ENCODE peak calls at places on chromosome 21, in four cellular contexts. M is astrocyte, A is pancreas, B is osteoblast. T is an unnamed sample.

GRCh38 chr21:29208044-29208665 is 77.7 kb downstream of the MAP3K7CL start:
- DNase-seq in M (no peak), A (no peak), B (peak; percentile 15), T (no peak)

GRCh38 chr21:25385912-25386474 is 221.3 kb downstream of the MRPL39 start:
- DNase-seq in M (peak; percentile 49), A (peak; percentile 62), B (peak; percentile 66), T (peak; percentile 54)

GRCh38 chr21:43195131-43196021 is 26.6 kb downstream of the CRYAA start:
- DNase-seq in M (no peak), A (peak; percentile 51), B (peak; percentile 78), T (peak; percentile 25)

GRCh38 chr21:26842976-26843911 is 2.0 kb downstream of the ADAMTS1 start:
- DNase-seq in M (peak; percentile 91), A (peak; percentile 90), B (peak; percentile 95), T (no peak)

GRCh38 chr21:29181799-29182470 is 51.5 kb downstream of the MAP3K7CL start:
- DNase-seq in M (peak; percentile 94), A (no peak), B (peak; percentile 74), T (no peak)

GRCh38 chr21:21664871-21665270 is 666.7 kb downstream of the NCAM2 start:
- DNase-seq in M (peak; percentile 13), A (no peak), B (no peak), T (no peak)

GRCh38 chr21:42503711-42504110 is 7.7 kb upstream of the RSPH1 start:
- DNase-seq in M (no peak), A (no peak), B (no peak), T (no peak)

GRCh38 chr21:29656504-29657227 is 283.1 kb downstream of the GRIK1 start:
- DNase-seq in M (peak; percentile 98), A (no peak), B (peak; percentile 82), T (no peak)

GRCh38 chr21:42406201-42406601 is 2.5 kb downstream of the UBASH3A start:
- DNase-seq in M (no peak), A (no peak), B (no peak), T (no peak)

GRCh38 chr21:25855591-25855990 is 120.8 kb downstream of the GABPA start:
- DNase-seq in M (no peak), A (no peak), B (no peak), T (no peak)

GRCh38 chr21:43203523-43204080 is 34.8 kb downstream of the CRYAA start:
- DNase-seq in M (no peak), A (peak; percentile 17), B (peak; percentile 35), T (peak; percentile 4)

GRCh38 chr21:42439284-42440186 is 35.8 kb downstream of the UBASH3A start:
- DNase-seq in M (no peak), A (no peak), B (no peak), T (no peak)

GRCh38 chr21:39663742-39664492 is 51.2 kb downstream of the B3GALT5 start:
- DNase-seq in M (no peak), A (no peak), B (peak; percentile 54), T (no peak)

GRCh38 chr21:42523211-42523610 is 9.6 kb downstream of the SLC37A1 start:
- DNase-seq in M (no peak), A (no peak), B (no peak), T (no peak)

GRCh38 chr21:42313501-42313969 is 1.7 kb downstream of the TFF3 start:
- DNase-seq in M (no peak), A (peak; percentile 60), B (peak; percentile 31), T (no peak)

GRCh38 chr21:42859891-42860230 is 19.5 kb downstream of the WDR4 start:
- DNase-seq in M (no peak), A (no peak), B (peak; percentile 44), T (no peak)

GRCh38 chr21:42453301-42454220 is 42.5 kb downstream of the RSPH1 start:
- DNase-seq in M (no peak), A (no peak), B (no peak), T (no peak)

GRCh38 chr21:20169812-20170576 is 828.2 kb upstream of the NCAM2 start:
- DNase-seq in M (no peak), A (no peak), B (no peak), T (no peak)

GRCh38 chr21:19244502-19245187 is 841.1 kb upstream of the TMPRSS15 start:
- DNase-seq in M (no peak), A (no peak), B (no peak), T (no peak)

GRCh38 chr21:43020771-43021170 is 46.4 kb downstream of the PKNOX1 start:
- DNase-seq in M (no peak), A (no peak), B (no peak), T (no peak)

GRCh38 chr21:16587671-16588379 is 858.0 kb downstream of the USP25 start:
- DNase-seq in M (peak; percentile 64), A (no peak), B (no peak), T (no peak)

GRCh38 chr21:43923391-43923790 is 58.4 kb downstream of the AGPAT3 start:
- DNase-seq in M (no peak), A (no peak), B (no peak), T (no peak)

DNA sequence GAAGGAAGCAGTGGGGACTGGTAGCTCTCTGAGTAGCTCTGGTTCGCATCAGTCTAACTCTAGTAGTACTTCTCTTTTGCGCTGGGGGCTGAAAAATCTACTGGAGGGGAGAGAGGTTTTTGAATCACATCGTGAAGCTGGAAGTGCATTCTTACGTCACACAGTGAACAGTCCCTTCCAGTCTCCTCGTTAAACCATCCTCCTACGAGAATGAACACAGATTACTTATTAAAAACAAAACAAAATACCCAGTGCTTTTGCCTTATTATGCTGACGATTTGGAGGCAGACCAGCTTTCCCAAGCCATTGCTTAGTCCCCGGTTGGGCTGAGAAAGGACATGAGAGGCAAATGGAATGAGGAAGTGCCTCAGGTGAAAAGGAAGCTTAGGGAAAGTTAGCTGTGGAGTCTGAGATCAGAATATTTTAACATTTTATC is 16.1 kb downstream of the HUNK start:
- DNase-seq in M (no peak), A (no peak), B (no peak), T (peak; percentile 54)
- H3K27me3 ChIP-seq in M (no peaks in the 10 kb centered on the region), A (no peaks in the 10 kb centered on the region), B (no peaks in the 10 kb centered on the region), T (no peaks in the 10 kb centered on the region)

DNA sequence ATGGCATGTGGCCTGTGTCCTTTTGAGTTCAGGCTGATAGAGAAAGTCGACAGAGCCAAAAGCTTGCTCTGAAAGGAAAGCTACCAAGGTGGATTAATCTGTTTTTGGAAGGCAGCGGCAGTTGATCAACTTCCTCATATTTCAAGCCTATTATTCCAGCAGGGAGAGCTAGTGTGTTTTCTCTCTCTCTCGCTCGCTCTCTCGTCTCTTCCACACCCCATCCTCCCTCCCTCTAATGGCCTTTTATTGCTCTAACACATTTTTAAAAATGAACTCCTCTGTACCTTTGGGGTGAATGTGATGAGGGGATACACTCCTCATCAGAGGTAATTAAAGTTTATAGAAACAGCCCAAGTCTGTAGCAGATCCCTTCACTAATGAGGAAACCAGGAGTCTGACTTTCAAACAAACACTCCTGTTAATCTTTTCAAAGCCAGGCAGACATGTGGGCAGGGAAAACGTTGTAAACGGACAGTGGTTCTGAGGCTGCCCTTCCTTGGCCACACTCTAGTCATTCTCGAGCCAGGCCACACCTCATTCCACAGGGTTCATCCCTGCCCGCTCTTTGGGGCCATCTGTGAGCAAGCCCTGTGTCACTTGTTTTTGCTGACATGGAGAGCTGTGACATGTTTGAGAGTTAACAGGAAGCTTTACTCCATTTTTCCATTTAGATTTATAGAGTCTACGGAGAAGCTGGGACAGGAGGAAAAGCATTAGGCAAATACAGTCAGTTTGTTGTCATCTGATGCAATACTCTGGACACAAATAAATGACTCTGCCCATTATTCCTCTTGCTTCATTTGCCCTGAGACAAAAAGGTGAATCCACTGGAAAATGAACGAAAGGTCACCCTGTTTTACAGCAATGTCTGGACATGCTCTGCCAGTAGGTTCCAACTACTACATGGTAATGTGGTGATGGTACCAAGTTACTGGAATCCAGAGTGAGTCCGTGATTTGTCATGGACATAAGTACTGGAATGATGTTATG is 126.7 kb downstream of the CLIC6 start:
- DNase-seq in M (peak; percentile 78), A (no peak), B (peak; percentile 89), T (peak; percentile 42)
- TF ChIP-seq CTCF in M (no peak), A (no peak), B (no peak), T (peak; percentile 11)

DNA sequence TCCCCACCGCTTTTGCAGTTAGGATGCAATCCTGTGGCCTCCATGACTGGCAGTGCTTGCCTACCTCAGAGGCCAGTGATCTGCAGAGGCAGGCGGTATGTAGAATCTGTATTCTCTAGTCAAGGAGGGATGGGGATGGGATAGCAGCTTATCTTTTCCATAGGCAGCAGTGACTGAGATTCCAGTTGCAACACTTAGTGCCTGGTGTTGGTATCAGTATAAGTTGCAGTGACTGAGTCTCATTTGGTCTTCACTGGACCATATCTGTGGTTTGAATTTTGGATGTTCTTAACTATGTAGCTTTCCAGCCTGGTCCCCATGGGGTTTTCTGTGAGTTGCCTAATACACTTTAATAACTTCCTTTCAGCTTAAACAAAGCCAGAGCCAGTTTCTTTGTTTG is 16.5 kb downstream of the DYRK1A start:
- DNase-seq in M (no peak), A (no peak), B (no peak), T (no peak)
- H3K4me1 ChIP-seq in M (no peaks in the 10 kb centered on the region), A (peaks cover 40% of the 10 kb centered on the region), B (peaks cover 2% of the 10 kb centered on the region), T (peaks cover 9% of the 10 kb centered on the region)

GRCh38 chr21:45333583-45334121 is 46.0 kb upstream of the POFUT2 start:
- DNase-seq in M (no peak), A (peak; percentile 48), B (peak; percentile 47), T (no peak)
- H3K27me3 ChIP-seq in M (no peaks in the 10 kb centered on the region), A (no peaks in the 10 kb centered on the region), B (peaks cover 4% of the 10 kb centered on the region), T (no peaks in the 10 kb centered on the region)

DNA sequence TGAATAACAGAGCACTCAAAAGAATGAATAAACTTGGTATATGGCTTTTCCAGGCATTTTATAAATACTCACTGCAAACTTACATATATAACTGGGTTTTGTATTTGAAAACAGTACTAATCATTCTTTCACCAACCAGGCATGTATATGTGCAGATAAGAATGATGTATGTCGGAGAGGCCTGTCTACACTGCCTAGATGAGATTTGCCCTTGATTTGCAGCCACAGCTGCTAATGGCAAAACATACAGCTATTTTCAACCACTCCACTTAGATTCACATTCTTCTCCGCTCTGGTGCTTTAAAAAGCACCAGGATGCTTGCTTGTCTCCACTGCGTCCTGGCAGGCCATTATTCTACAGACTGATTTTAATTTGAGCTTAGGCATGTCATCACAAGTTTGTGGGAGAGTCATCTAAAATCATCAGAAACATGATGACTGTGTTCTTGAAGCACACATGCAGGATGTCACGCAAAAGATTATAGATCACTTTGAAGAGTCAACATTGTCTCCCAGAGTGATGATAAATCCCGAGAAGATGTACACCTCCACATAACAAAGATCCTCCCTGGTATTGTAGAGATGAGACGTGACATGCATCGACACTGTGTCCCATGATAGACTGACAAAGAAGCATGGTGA is 119.0 kb upstream of the NRIP1 start:
- DNase-seq in M (no peak), A (no peak), B (no peak), T (no peak)
- TF ChIP-seq CTCF in M (no peak), A (no peak), B (no peak), T (no peak)

GRCh38 chr21:45297869-45298268 is 10.2 kb upstream of the POFUT2 start:
- DNase-seq in M (no peak), A (no peak), B (peak; percentile 18), T (no peak)

GRCh38 chr21:45295576-45296365 is 8.1 kb upstream of the POFUT2 start:
- DNase-seq in M (peak; percentile 83), A (no peak), B (peak; percentile 96), T (no peak)

GRCh38 chr21:45294509-45295291 is 7.0 kb upstream of the POFUT2 start:
- DNase-seq in M (peak; percentile 99), A (no peak), B (peak; percentile 99), T (no peak)

GRCh38 chr21:45297329-45297728 is 9.6 kb upstream of the POFUT2 start:
- DNase-seq in M (no peak), A (no peak), B (no peak), T (no peak)

GRCh38 chr21:45296638-45297037 is 8.9 kb upstream of the POFUT2 start:
- DNase-seq in M (no peak), A (no peak), B (peak; percentile 69), T (no peak)
- H3K4me1 ChIP-seq in M (peaks cover 59% of the 10 kb centered on the region), A (peaks cover 4% of the 10 kb centered on the region), B (peaks cover 39% of the 10 kb centered on the region), T (peaks cover 46% of the 10 kb centered on the region)

GRCh38 chr21:32954353-32954752 is 71.4 kb upstream of the OLIG2 start:
- DNase-seq in M (no peak), A (no peak), B (no peak), T (no peak)
- H3K27me3 ChIP-seq in M (peaks cover 78% of the 10 kb centered on the region), A (no peaks in the 10 kb centered on the region), B (peaks cover 80% of the 10 kb centered on the region), T (peaks cover 1% of the 10 kb centered on the region)

T was measured in Caco-2.